ENCODE peak calls at places on chromosomes 13 and 19, in four cellular contexts. One of them, this sample, is unnamed.

GRCh38 chr13:30464496-30465351 is 1.0 kb downstream of the HMGB1 start:
- DNase-seq in pancreas: peak; percentile 75
- DNase-seq in thoracic aorta: peak; percentile 36
- DNase-seq in AG09309: no peak
- DNase-seq in this sample: peak; percentile 68

GRCh38 chr13:31670831-31671617 is 68.3 kb upstream of the RXFP2 start:
- DNase-seq in pancreas: no peak
- DNase-seq in thoracic aorta: no peak
- DNase-seq in AG09309: no peak
- DNase-seq in this sample: peak; percentile 50

GRCh38 chr13:113647351-113648217 is 10.4 kb downstream of the ATP4B start:
- DNase-seq in pancreas: peak; percentile 98
- DNase-seq in thoracic aorta: peak; percentile 60
- DNase-seq in AG09309: no peak
- DNase-seq in this sample: peak; percentile 18

GRCh38 chr19:42683917-42684513 is 56.3 kb downstream of the PSG3 start:
- DNase-seq in pancreas: no peak
- DNase-seq in thoracic aorta: no peak
- DNase-seq in AG09309: no peak
- DNase-seq in this sample: peak; percentile 39

GRCh38 chr13:73945871-73946270 is 188.3 kb downstream of the KLF12 start:
- DNase-seq in pancreas: no peak
- DNase-seq in thoracic aorta: no peak
- DNase-seq in AG09309: no peak
- DNase-seq in this sample: peak; percentile 25

GRCh38 chr13:44382635-44383145 is 9.1 kb downstream of the SERP2 start:
- DNase-seq in pancreas: no peak
- DNase-seq in thoracic aorta: no peak
- DNase-seq in AG09309: no peak
- DNase-seq in this sample: no peak

GRCh38 chr19:19746286-19747213 is 13.6 kb upstream of the ZNF14 start:
- DNase-seq in pancreas: peak; percentile 7
- DNase-seq in thoracic aorta: no peak
- DNase-seq in AG09309: no peak
- DNase-seq in this sample: no peak

GRCh38 chr13:65965496-65965895 is 1264.6 kb downstream of the PCDH9 start:
- DNase-seq in pancreas: no peak
- DNase-seq in thoracic aorta: no peak
- DNase-seq in AG09309: peak; percentile 16
- DNase-seq in this sample: peak; percentile 81

GRCh38 chr13:113731192-113732175 is 27.5 kb upstream of the TMEM255B start:
- DNase-seq in pancreas: no peak
- DNase-seq in thoracic aorta: no peak
- DNase-seq in AG09309: no peak
- DNase-seq in this sample: no peak

GRCh38 chr13:109787135-109787954 is 962 bp upstream of the IRS2 start:
- DNase-seq in pancreas: peak; percentile 50
- DNase-seq in thoracic aorta: no peak
- DNase-seq in AG09309: no peak
- DNase-seq in this sample: peak; percentile 49

GRCh38 chr19:3505598-3506383 is at the start of gene FZR1:
- DNase-seq in pancreas: peak; percentile 100
- DNase-seq in thoracic aorta: peak; percentile 97
- DNase-seq in AG09309: peak; percentile 86
- DNase-seq in this sample: peak; percentile 98

GRCh38 chr13:97892717-97893116 is 60.8 kb upstream of the IPO5 start:
- DNase-seq in pancreas: no peak
- DNase-seq in thoracic aorta: no peak
- DNase-seq in AG09309: peak; percentile 48
- DNase-seq in this sample: peak; percentile 69

GRCh38 chr13:50732712-50733111 is 110.8 kb downstream of the DLEU7 start:
- DNase-seq in pancreas: no peak
- DNase-seq in thoracic aorta: no peak
- DNase-seq in AG09309: peak; percentile 77
- DNase-seq in this sample: peak; percentile 63

GRCh38 chr13:109140054-109140776 is 510.8 kb downstream of the MYO16 start:
- DNase-seq in pancreas: no peak
- DNase-seq in thoracic aorta: no peak
- DNase-seq in AG09309: no peak
- DNase-seq in this sample: no peak

GRCh38 chr13:20064128-20064527 is 96.7 kb downstream of the GJA3 start:
- DNase-seq in pancreas: no peak
- DNase-seq in thoracic aorta: no peak
- DNase-seq in AG09309: no peak
- DNase-seq in this sample: peak; percentile 18

GRCh38 chr19:32647361-32647760 is 27.6 kb downstream of the ANKRD27 start:
- DNase-seq in pancreas: no peak
- DNase-seq in thoracic aorta: no peak
- DNase-seq in AG09309: no peak
- DNase-seq in this sample: no peak

GRCh38 chr19:29965529-29965928 is 23.5 kb downstream of the URI1 start:
- DNase-seq in pancreas: no peak
- DNase-seq in thoracic aorta: no peak
- DNase-seq in AG09309: no peak
- DNase-seq in this sample: peak; percentile 65

GRCh38 chr19:38277969-38278680 is 13.8 kb downstream of the SPINT2 start:
- DNase-seq in pancreas: peak; percentile 50
- DNase-seq in thoracic aorta: peak; percentile 88
- DNase-seq in AG09309: no peak
- DNase-seq in this sample: peak; percentile 21

GRCh38 chr13:42039457-42039945 is 8.9 kb upstream of the DGKH start:
- DNase-seq in pancreas: no peak
- DNase-seq in thoracic aorta: no peak
- DNase-seq in AG09309: no peak
- DNase-seq in this sample: no peak

GRCh38 chr13:19586904-19587634 is 25.7 kb upstream of the TPTE2 start:
- DNase-seq in pancreas: no peak
- DNase-seq in thoracic aorta: no peak
- DNase-seq in AG09309: no peak
- DNase-seq in this sample: peak; percentile 47

GRCh38 chr13:105721056-105721455 is 814.4 kb downstream of the EFNB2 start:
- DNase-seq in pancreas: no peak
- DNase-seq in thoracic aorta: no peak
- DNase-seq in AG09309: no peak
- DNase-seq in this sample: no peak

GRCh38 chr13:41122838-41123237 is 9.8 kb downstream of the KBTBD6 start:
- DNase-seq in pancreas: no peak
- DNase-seq in thoracic aorta: no peak
- DNase-seq in AG09309: no peak
- DNase-seq in this sample: peak; percentile 28

GRCh38 chr19:33962161-33962560 is 165.5 kb downstream of the KCTD15 start:
- DNase-seq in pancreas: no peak
- DNase-seq in thoracic aorta: no peak
- DNase-seq in AG09309: no peak
- DNase-seq in this sample: no peak

GRCh38 chr13:51444922-51445321 is 7.9 kb downstream of the INTS6 start:
- DNase-seq in pancreas: no peak
- DNase-seq in thoracic aorta: no peak
- DNase-seq in AG09309: no peak
- DNase-seq in this sample: peak; percentile 72

GRCh38 chr19:49421878-49422202 is 1.4 kb downstream of the PTH2 start:
- DNase-seq in pancreas: no peak
- DNase-seq in thoracic aorta: no peak
- DNase-seq in AG09309: no peak
- DNase-seq in this sample: no peak

GRCh38 chr19:49423278-49423984 is at the start of gene PTH2:
- DNase-seq in pancreas: no peak
- DNase-seq in thoracic aorta: no peak
- DNase-seq in AG09309: no peak
- DNase-seq in this sample: no peak

GRCh38 chr19:49421039-49421877 is 2.0 kb downstream of the PTH2 start:
- DNase-seq in pancreas: peak; percentile 62
- DNase-seq in thoracic aorta: no peak
- DNase-seq in AG09309: no peak
- DNase-seq in this sample: peak; percentile 30

GRCh38 chr19:49423985-49424303 is 703 bp upstream of the PTH2 start:
- DNase-seq in pancreas: no peak
- DNase-seq in thoracic aorta: no peak
- DNase-seq in AG09309: no peak
- DNase-seq in this sample: no peak

GRCh38 chr19:49422407-49423277 is 599 bp downstream of the PTH2 start:
- DNase-seq in pancreas: no peak
- DNase-seq in thoracic aorta: no peak
- DNase-seq in AG09309: no peak
- DNase-seq in this sample: peak; percentile 39
- TF ChIP-seq CTCF in pancreas: peak; percentile 21
- TF ChIP-seq CTCF in thoracic aorta: peak; percentile 30
- TF ChIP-seq CTCF in AG09309: peak; percentile 22
- TF ChIP-seq CTCF in this sample: no peak

DNA sequence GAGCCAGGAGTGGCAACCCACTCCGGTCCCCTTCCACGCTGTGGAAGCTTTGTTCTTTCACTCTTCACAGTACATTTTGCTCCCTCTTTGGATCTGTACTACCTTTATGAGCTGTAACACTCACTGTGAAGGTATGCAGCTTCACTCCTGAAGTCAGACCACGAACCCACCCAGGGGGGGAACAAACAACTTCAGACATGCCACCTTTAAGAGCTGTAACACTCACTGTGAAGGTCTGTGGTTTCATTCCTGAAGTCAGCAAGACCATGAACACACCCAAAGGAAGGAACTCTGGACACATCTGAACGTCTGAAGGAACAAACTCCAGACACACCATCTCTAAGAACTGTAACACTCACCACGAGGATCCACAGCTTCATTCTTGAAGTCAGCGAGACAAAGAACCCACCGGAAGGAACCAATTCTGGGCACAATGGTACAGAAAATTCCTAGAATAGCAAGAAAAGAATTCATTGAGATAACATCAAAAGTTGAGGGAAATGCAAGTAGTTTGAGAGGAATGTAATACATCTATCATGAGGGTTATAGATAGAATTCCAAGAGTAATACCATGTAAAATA is 1796.6 kb upstream of the MIR17HG start:
- DNase-seq in pancreas: no peak
- DNase-seq in thoracic aorta: no peak
- DNase-seq in AG09309: no peak
- DNase-seq in this sample: no peak
- H3K4me3 ChIP-seq in pancreas: no peak overlapping the region
- H3K4me3 ChIP-seq in thoracic aorta: no peak overlapping the region
- H3K4me3 ChIP-seq in AG09309: no peak overlapping the region
- H3K4me3 ChIP-seq in this sample: no peak overlapping the region

GRCh38 chr19:15280915-15281683 is 48.9 kb upstream of the EPHX3 start:
- DNase-seq in pancreas: peak; percentile 70
- DNase-seq in thoracic aorta: no peak
- DNase-seq in AG09309: peak; percentile 54
- DNase-seq in this sample: peak; percentile 88
- TF ChIP-seq CTCF in pancreas: no peak
- TF ChIP-seq CTCF in thoracic aorta: peak; percentile 31
- TF ChIP-seq CTCF in AG09309: peak; percentile 25
- TF ChIP-seq CTCF in this sample: peak; percentile 16

DNA sequence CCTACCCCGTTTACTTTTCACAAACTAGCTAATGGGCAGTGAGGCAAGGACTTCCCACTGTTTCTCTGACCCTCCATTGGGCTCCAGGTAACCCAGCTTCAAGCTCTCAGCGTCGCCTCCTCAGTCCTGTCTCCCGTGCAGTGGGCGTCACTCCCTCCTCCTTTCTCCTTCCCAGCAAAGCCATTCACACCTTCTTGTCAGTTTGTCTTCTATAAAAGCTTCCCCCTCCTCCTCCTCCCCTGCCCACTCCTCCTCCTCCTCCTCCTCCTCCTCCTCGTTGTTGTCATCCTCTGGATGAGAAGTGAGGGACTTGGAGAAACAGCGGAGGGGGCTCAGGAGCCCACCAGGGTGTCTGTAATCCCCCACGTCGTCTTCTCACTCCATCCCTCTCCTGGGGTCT is 1.7 kb upstream of the GALP start:
- DNase-seq in pancreas: no peak
- DNase-seq in thoracic aorta: no peak
- DNase-seq in AG09309: no peak
- DNase-seq in this sample: no peak
- H3K4me3 ChIP-seq in pancreas: no peak overlapping the region
- H3K4me3 ChIP-seq in thoracic aorta: no peak overlapping the region
- H3K4me3 ChIP-seq in AG09309: no peak overlapping the region
- H3K4me3 ChIP-seq in this sample: no peak overlapping the region

DNA sequence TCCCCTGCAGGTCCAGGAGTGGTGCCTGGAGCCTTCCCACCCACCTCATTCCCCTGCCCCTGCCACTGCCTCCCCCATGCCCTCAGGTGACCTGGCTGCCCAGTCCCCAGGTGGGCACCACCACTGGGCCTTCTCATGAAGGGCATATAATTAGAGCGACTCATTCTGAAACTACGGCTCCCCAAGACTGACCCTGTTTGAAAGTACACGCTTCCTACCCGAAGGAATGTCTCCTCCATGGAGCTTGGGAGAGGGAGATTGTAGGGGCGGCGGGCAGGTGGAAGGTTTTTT is 52.6 kb downstream of the GPR12 start:
- DNase-seq in pancreas: no peak
- DNase-seq in thoracic aorta: no peak
- DNase-seq in AG09309: no peak
- DNase-seq in this sample: no peak
- TF ChIP-seq CTCF in pancreas: no peak
- TF ChIP-seq CTCF in thoracic aorta: no peak
- TF ChIP-seq CTCF in AG09309: no peak
- TF ChIP-seq CTCF in this sample: no peak